ENCODE peak calls at places on chromosomes 16 and 17, in four cellular contexts. C is endodermal cell, O is mammary epithelial cell, W is uterus. T is an unnamed sample.

GRCh38 chr17:65668211-65668610 is 106.8 kb upstream of the AXIN2 start:
- DNase-seq in O (no peak), C (no peak), W (no peak), T (no peak)

GRCh38 chr17:59190806-59191205 is 19.0 kb upstream of the SMG8 start:
- DNase-seq in C (no peak), W (no peak), O (no peak), T (no peak)

GRCh38 chr16:58121132-58121531 is 8.0 kb downstream of the CFAP20 start:
- DNase-seq in C (no peak), O (peak; percentile 73), W (no peak), T (peak; percentile 73)

GRCh38 chr17:281365-281999 is 71.1 kb downstream of the RPH3AL start:
- DNase-seq in W (peak; percentile 3), O (no peak), C (no peak), T (no peak)

GRCh38 chr16:88385831-88386815 is 3.4 kb downstream of the ZNF469 start:
- DNase-seq in W (no peak), O (no peak), C (no peak), T (no peak)

GRCh38 chr17:42541041-42541833 is 5.2 kb downstream of the NAGLU start:
- DNase-seq in W (no peak), C (no peak), O (no peak), T (no peak)

GRCh38 chr16:3256876-3257465 is 538 bp upstream of the MEFV start:
- DNase-seq in C (no peak), O (no peak), W (no peak), T (no peak)

GRCh38 chr16:30761427-30761927 is 385 bp downstream of the CFAP119 start:
- DNase-seq in C (peak; percentile 78), W (no peak), O (peak; percentile 36), T (peak; percentile 66)

GRCh38 chr17:51028176-51028863 is 92.3 kb downstream of the SPAG9 start:
- DNase-seq in C (no peak), O (no peak), W (no peak), T (no peak)

GRCh38 chr17:78883090-78883532 is 19.9 kb downstream of the CEP295NL start:
- DNase-seq in O (no peak), C (no peak), W (peak; percentile 80), T (peak; percentile 75)

GRCh38 chr16:9351440-9351839 is 260.0 kb downstream of the HAPSTR1 start:
- DNase-seq in W (no peak), O (no peak), C (no peak), T (no peak)

GRCh38 chr17:42428141-42428944 is 5.3 kb upstream of the CAVIN1 start:
- DNase-seq in W (no peak), C (peak; percentile 85), O (peak; percentile 98), T (no peak)

GRCh38 chr16:84633622-84634021 is 14.7 kb upstream of the KLHL36 start:
- DNase-seq in O (no peak), C (no peak), W (peak; percentile 77), T (peak; percentile 64)

GRCh38 chr16:53714080-53715050 is 10.4 kb downstream of the FTO start:
- DNase-seq in W (peak; percentile 33), O (no peak), C (no peak), T (no peak)

GRCh38 chr16:88289549-88290344 is 93.0 kb upstream of the ZNF469 start:
- DNase-seq in C (no peak), W (no peak), O (no peak), T (no peak)

GRCh38 chr16:23570992-23571632 is 13.6 kb downstream of the UBFD1 start:
- DNase-seq in C (no peak), W (no peak), O (no peak), T (no peak)

GRCh38 chr17:27514595-27515413 is 58.6 kb downstream of the KSR1 start:
- DNase-seq in W (no peak), C (no peak), O (no peak), T (no peak)

GRCh38 chr17:76145231-76146052 is 4.4 kb upstream of the FOXJ1 start:
- DNase-seq in C (peak; percentile 74), W (no peak), O (no peak), T (peak; percentile 78)

GRCh38 chr17:77572851-77573250 is 385.7 kb upstream of the TNRC6C start:
- DNase-seq in O (no peak), W (no peak), C (peak; percentile 54), T (peak; percentile 24)

GRCh38 chr16:29710227-29711219 is 31.5 kb downstream of the QPRT start:
- DNase-seq in O (peak; percentile 71), C (peak; percentile 72), W (no peak), T (peak; percentile 60)

GRCh38 chr16:30977502-30977901 is 7.5 kb upstream of the HSD3B7 start:
- DNase-seq in C (peak; percentile 90), O (no peak), W (no peak), T (no peak)

GRCh38 chr16:67404740-67405226 is 11.5 kb upstream of the TPPP3 start:
- DNase-seq in C (no peak), W (no peak), O (peak; percentile 100), T (no peak)

GRCh38 chr17:77323413-77324171 is 182.8 kb downstream of the SEC14L1 start:
- DNase-seq in C (peak; percentile 64), W (peak; percentile 66), O (no peak), T (peak; percentile 55)

GRCh38 chr17:81402530-81402941 is 7.3 kb downstream of the BAHCC1 start:
- DNase-seq in O (no peak), W (no peak), C (no peak), T (no peak)

GRCh38 chr17:81403671-81404534 is 8.6 kb downstream of the BAHCC1 start:
- DNase-seq in W (peak; percentile 76), C (no peak), O (no peak), T (no peak)

GRCh38 chr17:81401727-81402529 is 6.7 kb downstream of the BAHCC1 start:
- DNase-seq in W (no peak), O (no peak), C (peak; percentile 92), T (peak; percentile 66)

GRCh38 chr17:81404557-81405165 is 9.4 kb downstream of the BAHCC1 start:
- DNase-seq in W (no peak), O (no peak), C (no peak), T (no peak)

DNA sequence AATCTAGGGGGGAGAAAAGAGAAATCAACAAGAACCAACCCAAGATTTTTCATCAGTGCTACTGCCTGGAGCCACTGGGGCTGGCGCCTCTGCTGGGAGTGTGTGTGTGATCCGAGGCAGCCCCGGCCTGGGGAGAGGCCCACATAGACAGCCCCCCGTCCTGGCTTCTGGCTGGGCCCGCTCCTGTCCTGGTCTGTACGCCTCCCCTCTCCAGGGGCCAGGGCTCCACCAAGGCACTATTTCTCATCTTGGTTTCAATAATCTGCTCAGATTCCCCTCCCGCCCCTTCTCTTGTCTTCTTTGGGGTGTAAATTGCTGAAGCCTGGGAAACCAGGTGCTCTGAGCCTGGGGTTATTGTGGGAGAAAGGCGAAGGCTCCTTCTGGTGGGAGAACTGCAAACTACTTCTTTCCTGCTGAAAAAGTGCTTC is 7.8 kb downstream of the BAHCC1 start:
- DNase-seq in C (peak; percentile 85), W (no peak), O (no peak), T (no peak)
- H3K27ac ChIP-seq in C (no peak overlapping the region), W (peak overlapping the region; percentile 97), O (no peak overlapping the region), T (peak overlapping the region; percentile 95)

GRCh38 chr17:55264640-55265298 is at the start of gene HLF:
- DNase-seq in W (peak; percentile 87), O (peak; percentile 67), C (peak; percentile 93), T (peak; percentile 51)

GRCh38 chr17:55266958-55267688 is 2.4 kb downstream of the HLF start:
- DNase-seq in C (no peak), O (no peak), W (no peak), T (no peak)

GRCh38 chr17:55265434-55266021 is 768 bp downstream of the HLF start:
- DNase-seq in C (no peak), O (no peak), W (peak; percentile 33), T (peak; percentile 59)

GRCh38 chr17:55267777-55268648 is 3.3 kb downstream of the HLF start:
- DNase-seq in O (no peak), C (no peak), W (no peak), T (no peak)

DNA sequence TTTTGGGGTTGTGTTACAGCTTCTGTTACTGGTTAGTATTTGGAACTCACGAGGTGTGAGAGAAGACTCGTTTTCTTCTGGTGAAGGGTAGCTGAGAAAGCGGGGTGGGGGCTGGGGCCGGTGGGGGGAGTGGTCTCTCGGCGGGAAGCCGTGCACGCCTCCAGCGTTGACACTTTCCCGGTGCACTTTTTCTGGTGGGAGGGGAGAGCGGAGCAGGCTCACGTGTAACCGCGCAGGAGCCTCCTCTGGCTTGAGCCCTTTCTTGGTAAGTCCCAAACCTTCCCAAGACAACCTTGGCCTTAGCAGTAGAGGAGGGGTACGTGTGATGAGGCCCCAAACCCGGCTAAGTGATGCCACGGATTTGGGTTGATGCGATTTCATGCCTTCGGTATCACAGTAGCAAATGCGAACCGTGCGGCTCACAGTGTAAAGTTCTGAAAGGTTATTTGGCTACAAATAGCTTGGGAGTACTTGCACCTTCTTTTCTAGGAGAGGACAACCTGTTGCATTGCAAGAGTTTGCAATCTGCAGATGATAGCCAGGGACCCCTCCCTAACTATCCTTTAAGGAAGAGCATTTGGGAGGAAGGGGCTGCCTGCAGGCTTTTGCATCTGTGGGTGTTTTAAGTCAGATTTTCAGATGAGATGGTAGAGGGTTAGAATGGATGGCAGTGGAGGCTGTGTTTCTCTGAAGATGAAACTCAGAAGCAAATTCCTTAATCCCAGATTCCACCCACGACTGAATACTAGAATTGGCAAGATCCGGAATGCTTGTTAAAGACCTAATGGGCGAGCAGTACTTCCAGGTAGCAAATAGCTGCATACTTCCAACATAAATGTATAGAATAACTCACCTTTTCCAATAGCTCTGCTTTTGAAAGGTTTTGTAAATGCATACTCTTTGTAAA is 1.5 kb downstream of the HLF start:
- DNase-seq in W (peak; percentile 43), C (peak; percentile 77), O (no peak), T (no peak)
- H3K27ac ChIP-seq in W (peak overlapping the region; percentile 95), C (no peak overlapping the region), O (no peak overlapping the region), T (peak overlapping the region; percentile 38)

GRCh38 chr16:1290860-1291575 is 18.4 kb upstream of the UBE2I start:
- DNase-seq in W (no peak), C (no peak), O (no peak), T (no peak)

GRCh38 chr16:1288813-1289479 is 20.5 kb upstream of the UBE2I start:
- DNase-seq in O (no peak), C (peak; percentile 89), W (no peak), T (no peak)

GRCh38 chr16:1291576-1291974 is 17.9 kb upstream of the UBE2I start:
- DNase-seq in C (no peak), W (no peak), O (no peak), T (no peak)

GRCh38 chr16:1289480-1289872 is 20.0 kb upstream of the UBE2I start:
- DNase-seq in O (no peak), C (peak; percentile 76), W (no peak), T (no peak)

GRCh38 chr16:1290032-1290431 is 19.4 kb upstream of the UBE2I start:
- DNase-seq in O (no peak), W (no peak), C (peak; percentile 76), T (no peak)
- H3K27ac ChIP-seq in O (no peak overlapping the region), W (no peak overlapping the region), C (no peak overlapping the region), T (no peak overlapping the region)

DNA sequence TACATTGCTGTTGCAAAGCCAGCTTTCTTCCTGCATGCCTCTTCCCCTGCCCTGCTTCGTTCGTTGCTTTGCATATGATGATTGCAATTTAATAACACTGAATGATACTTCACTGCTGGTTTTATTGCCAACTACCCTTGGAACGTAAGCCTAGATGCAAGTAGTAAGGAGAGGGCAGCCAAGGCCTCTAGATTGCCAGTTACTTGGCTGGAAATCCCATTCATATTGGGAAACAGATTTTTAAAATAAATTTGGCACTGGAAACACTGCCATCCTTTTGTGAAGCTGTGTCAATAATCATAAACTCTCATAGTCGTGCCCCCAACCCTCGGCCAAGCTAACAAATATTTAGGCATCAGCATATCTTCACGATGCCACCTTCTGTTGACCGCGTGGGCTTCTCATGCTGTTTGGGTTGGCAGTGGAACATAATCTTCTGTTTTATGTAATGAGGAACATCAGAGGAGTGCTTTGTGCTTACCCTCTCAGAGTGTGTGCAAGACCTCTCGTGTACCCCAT is 86.5 kb downstream of the MAP2K6 start:
- DNase-seq in O (no peak), C (no peak), W (no peak), T (no peak)
- H3K27ac ChIP-seq in O (no peak overlapping the region), C (no peak overlapping the region), W (no peak overlapping the region), T (peak overlapping the region; percentile 48)

T was measured in Peyer's patch.